ENCODE peak calls at places on chromosomes 2 and 18, in ten cellular contexts. N is BJ; F is ELR; V is H7; J is hepatocyte; K is AG09309; X is stimulated activated CD4-positive, alpha-beta T cell treated with anti-CD3 and anti-CD28 coated beads, Interleukin-2, amount 100 ng/mL, for 48 hours; R is NCI-H510A treated with DMSO at 0.1 percent for 48 hours; G is SK-MEL-5; C is SHP77. H is an unnamed sample.

GRCh38 chr2:147275943-147276342 is 568.9 kb upstream of the ACVR2A start:
- DNase-seq in K (no peak), N (no peak), F (no peak), J (peak), V (peak), C (no peak), G (no peak), R (no peak), X (no peak), H (no peak)

GRCh38 chr2:111106720-111107119 is 14.0 kb upstream of the BCL2L11 start:
- DNase-seq in C (no peak), G (no peak), N (no peak), J (no peak), X (no peak), R (no peak), V (no peak), F (peak), K (no peak), H (no peak)

GRCh38 chr2:191728710-191729597 is 51.0 kb downstream of the NABP1 start:
- DNase-seq in G (no peak), K (no peak), C (no peak), V (peak), N (no peak), R (no peak), F (peak), J (no peak), X (no peak), H (no peak)

GRCh38 chr2:218406949-218407703 is 7.5 kb downstream of the CTDSP1 start:
- DNase-seq in R (peak), K (no peak), G (peak), C (peak), N (no peak), V (peak), J (peak), F (peak), X (peak), H (no peak)

GRCh38 chr2:22855081-22855480 is 529.9 kb upstream of the KLHL29 start:
- DNase-seq in R (no peak), F (no peak), N (no peak), G (peak), X (no peak), C (no peak), V (no peak), K (no peak), J (no peak), H (no peak)

GRCh38 chr2:54092940-54093339 is 22.5 kb upstream of the ACYP2 start:
- DNase-seq in V (peak), X (no peak), K (no peak), C (no peak), R (no peak), N (no peak), G (no peak), F (no peak), J (no peak), H (no peak)

GRCh38 chr2:205864511-205864910 is 182.2 kb downstream of the NRP2 start:
- DNase-seq in N (no peak), F (no peak), K (no peak), G (no peak), J (no peak), C (no peak), R (no peak), X (no peak), V (no peak), H (no peak)

GRCh38 chr2:152715854-152716428 is 1.3 kb downstream of the PRPF40A start:
- DNase-seq in K (no peak), R (no peak), J (peak), V (peak), C (no peak), G (peak), N (no peak), X (peak), F (peak), H (no peak)

GRCh38 chr2:222733846-222734689 is 62.6 kb downstream of the MOGAT1 start:
- DNase-seq in N (no peak), X (no peak), K (no peak), R (no peak), C (no peak), V (no peak), G (peak), F (no peak), J (no peak), H (peak)

GRCh38 chr2:71897145-71897495 is 250.5 kb downstream of the CYP26B1 start:
- DNase-seq in C (no peak), J (no peak), N (no peak), F (no peak), G (no peak), R (no peak), V (peak), X (no peak), K (no peak), H (no peak)

GRCh38 chr18:62577748-62578147 is 54.9 kb downstream of the ZCCHC2 start:
- DNase-seq in K (no peak), J (no peak), G (no peak), N (no peak), C (no peak), V (no peak), X (no peak), R (no peak), F (no peak), H (no peak)

GRCh38 chr2:222290691-222291484 is 7.9 kb downstream of the PAX3 start:
- DNase-seq in N (no peak), X (no peak), K (no peak), C (no peak), F (peak), R (peak), V (peak), J (no peak), G (peak), H (no peak)

GRCh38 chr18:71743634-71744033 is 800.5 kb downstream of the CBLN2 start:
- DNase-seq in X (no peak), C (no peak), J (no peak), G (no peak), K (no peak), R (no peak), F (no peak), V (no peak), N (no peak), H (no peak)

GRCh38 chr2:20052229-20052871 is 922 bp upstream of the LAPTM4A start:
- DNase-seq in J (peak), C (no peak), R (no peak), N (no peak), V (no peak), G (no peak), F (peak), K (no peak), X (no peak), H (no peak)

GRCh38 chr2:217889656-217890055 is 113.1 kb downstream of the TNS1 start:
- DNase-seq in N (no peak), K (no peak), G (no peak), F (no peak), X (no peak), V (no peak), R (no peak), J (no peak), C (no peak), H (no peak)

GRCh38 chr18:37355772-37356171 is 209.8 kb downstream of the CELF4 start:
- DNase-seq in F (no peak), K (no peak), R (no peak), G (no peak), J (no peak), X (no peak), V (no peak), C (no peak), N (no peak), H (no peak)

GRCh38 chr2:192888090-192888489 is 693.4 kb upstream of the TMEFF2 start:
- DNase-seq in V (no peak), F (peak), R (no peak), C (no peak), N (no peak), G (no peak), K (no peak), J (no peak), X (no peak), H (peak)

GRCh38 chr2:48692292-48692691 is 63.2 kb downstream of the LHCGR start:
- DNase-seq in F (no peak), X (no peak), V (no peak), R (no peak), K (no peak), C (no peak), G (no peak), J (no peak), N (no peak), H (no peak)

H was measured in trophoblast cell.